ENCODE peak calls at places on chromosomes 7 and 10, in six cellular contexts. U is IMR-90, X is body of pancreas, N is upper lobe of left lung, H is H1, A is transverse colon. B is an unnamed sample.

GRCh38 chr10:71232089-71232998 is 20.0 kb downstream of the UNC5B start:
- DNase-seq in U (no peak), X (peak), N (no peak), H (no peak), A (no peak), B (peak)

GRCh38 chr10:48792687-48793096 is 108.0 kb downstream of the WDFY4 start:
- DNase-seq in U (peak), X (no peak), N (no peak), H (no peak), A (no peak), B (peak)

GRCh38 chr7:150335774-150336112 is 5.7 kb downstream of the RARRES2 start:
- DNase-seq in U (no peak), X (peak), N (no peak), H (no peak), A (no peak), B (peak)

GRCh38 chr7:1604383-1604782 is 34.6 kb upstream of the PSMG3 start:
- DNase-seq in U (no peak), X (no peak), N (peak), H (no peak), A (no peak), B (no peak)

GRCh38 chr10:4016214-4016740 is 231.3 kb upstream of the KLF6 start:
- DNase-seq in U (no peak), X (no peak), N (no peak), H (no peak), A (no peak), B (no peak)

GRCh38 chr10:72800000-72800740 is 93.4 kb upstream of the OIT3 start:
- DNase-seq in U (peak), X (no peak), N (no peak), H (no peak), A (no peak), B (no peak)

GRCh38 chr10:98170249-98171117 is 36.0 kb downstream of the R3HCC1L start:
- DNase-seq in U (peak), X (peak), N (no peak), H (peak), A (peak), B (peak)

GRCh38 chr10:76779163-76779820 is 858.3 kb downstream of the KCNMA1 start:
- DNase-seq in U (peak), X (no peak), N (no peak), H (peak), A (no peak), B (no peak)

GRCh38 chr10:110279062-110279986 is 25.4 kb downstream of the SMNDC1 start:
- DNase-seq in U (peak), X (peak), N (no peak), H (no peak), A (peak), B (peak)

GRCh38 chr7:111232249-111233084 is 141.5 kb downstream of the LRRN3 start:
- DNase-seq in U (peak), X (no peak), N (no peak), H (no peak), A (no peak), B (no peak)

GRCh38 chr10:48406204-48406603 is 99.7 kb downstream of the MAPK8 start:
- DNase-seq in U (peak), X (no peak), N (no peak), H (no peak), A (no peak), B (no peak)

GRCh38 chr7:17521437-17521836 is 223.0 kb downstream of the AHR start:
- DNase-seq in U (peak), X (no peak), N (no peak), H (no peak), A (no peak), B (no peak)

GRCh38 chr7:14751461-14751860 is 151.1 kb downstream of the DGKB start:
- DNase-seq in U (no peak), X (no peak), N (no peak), H (no peak), A (no peak), B (no peak)

GRCh38 chr7:32513205-32513604 is 17.9 kb downstream of the AVL9 start:
- DNase-seq in U (no peak), X (no peak), N (no peak), H (no peak), A (no peak), B (no peak)

GRCh38 chr10:51643734-51644133 is 55.7 kb downstream of the CSTF2T start:
- DNase-seq in U (no peak), X (no peak), N (no peak), H (no peak), A (no peak), B (no peak)

GRCh38 chr10:51642591-51642990 is 56.8 kb downstream of the CSTF2T start:
- DNase-seq in U (no peak), X (no peak), N (no peak), H (no peak), A (no peak), B (no peak)

GRCh38 chr10:51640120-51640819 is 59.1 kb downstream of the CSTF2T start:
- DNase-seq in U (no peak), X (no peak), N (no peak), H (no peak), A (no peak), B (no peak)

GRCh38 chr10:51638737-51639136 is 60.7 kb downstream of the CSTF2T start:
- DNase-seq in U (no peak), X (no peak), N (no peak), H (no peak), A (no peak), B (no peak)
- TF ChIP-seq CTCF in U (no peak), X (no peak), N (no peak), H (no peak), A (no peak), B (peak)

DNA sequence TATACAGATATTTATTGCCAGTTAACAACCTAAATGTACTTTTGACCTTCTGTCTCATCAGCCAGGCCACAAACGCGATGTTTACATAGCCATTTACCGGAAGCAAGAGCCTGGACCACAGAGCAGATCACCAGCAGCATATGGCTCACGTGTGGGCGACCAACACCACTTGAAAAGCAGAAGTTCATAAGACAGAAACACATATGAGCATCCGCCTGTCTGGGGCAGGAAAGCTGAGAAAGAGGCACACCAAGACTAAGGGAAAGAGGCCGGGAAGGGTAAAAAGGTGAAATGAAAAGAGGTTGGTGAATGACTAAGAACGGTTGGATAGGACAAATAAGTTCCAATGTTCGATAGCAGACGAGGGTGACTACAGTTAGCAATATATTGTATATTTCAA is 1.3 kb downstream of the ABCB1 start:
- DNase-seq in U (no peak), X (no peak), N (no peak), H (no peak), A (peak), B (peak)
- TF ChIP-seq POLR2A in U (no peak), X (no peak), N (no peak), H (no peak), A (peak), B (no peak)

DNA sequence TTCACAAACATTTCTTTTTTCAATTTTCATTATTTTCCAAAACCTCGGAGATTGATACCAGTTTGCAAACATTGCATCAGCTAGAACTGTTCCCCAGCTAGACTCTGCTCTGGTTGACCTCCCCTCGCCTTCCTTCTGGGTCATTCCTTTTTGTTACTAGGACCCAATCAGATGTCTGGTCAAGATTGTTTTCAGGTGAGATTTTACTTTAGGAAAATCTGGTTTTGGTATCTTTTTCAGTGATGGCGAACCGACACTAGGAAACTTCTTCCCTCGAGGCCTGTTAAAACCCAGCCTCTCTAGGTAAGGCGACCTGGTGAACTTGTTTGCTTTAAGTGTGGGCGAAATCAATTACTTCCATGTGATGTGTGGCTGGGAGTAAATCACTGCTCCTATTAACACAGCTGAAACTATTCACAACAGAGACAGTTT is 8.4 kb downstream of the PROSER2 start:
- DNase-seq in U (no peak), X (no peak), N (no peak), H (no peak), A (no peak), B (no peak)
- H3K27ac ChIP-seq in U (no peak), X (peak), N (peak), H (no peak), A (no peak), B (no peak)

DNA sequence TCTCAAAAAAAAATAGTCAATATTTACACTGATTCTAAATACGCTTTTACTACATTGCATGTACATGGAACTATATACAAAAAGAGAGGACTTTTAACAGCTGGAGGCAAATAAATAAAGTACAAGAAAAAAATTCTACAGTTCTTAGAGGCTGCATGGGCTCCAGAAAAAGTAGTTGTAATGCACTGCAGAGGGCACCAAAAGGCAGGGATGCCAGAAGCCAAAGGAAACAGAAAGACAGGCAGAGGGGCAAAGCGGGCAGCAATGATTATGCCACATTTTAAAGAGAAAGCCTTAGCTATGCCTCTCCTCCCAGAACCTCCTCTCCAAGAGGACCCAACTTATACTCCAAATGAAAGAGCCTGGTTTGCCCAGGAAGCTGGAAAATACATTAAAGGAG is 11.6 kb upstream of the ADCK2 start:
- DNase-seq in U (peak), X (no peak), N (no peak), H (no peak), A (peak), B (no peak)
- TF ChIP-seq CTCF in U (peak), X (peak), N (no peak), H (no peak), A (no peak), B (no peak)

DNA sequence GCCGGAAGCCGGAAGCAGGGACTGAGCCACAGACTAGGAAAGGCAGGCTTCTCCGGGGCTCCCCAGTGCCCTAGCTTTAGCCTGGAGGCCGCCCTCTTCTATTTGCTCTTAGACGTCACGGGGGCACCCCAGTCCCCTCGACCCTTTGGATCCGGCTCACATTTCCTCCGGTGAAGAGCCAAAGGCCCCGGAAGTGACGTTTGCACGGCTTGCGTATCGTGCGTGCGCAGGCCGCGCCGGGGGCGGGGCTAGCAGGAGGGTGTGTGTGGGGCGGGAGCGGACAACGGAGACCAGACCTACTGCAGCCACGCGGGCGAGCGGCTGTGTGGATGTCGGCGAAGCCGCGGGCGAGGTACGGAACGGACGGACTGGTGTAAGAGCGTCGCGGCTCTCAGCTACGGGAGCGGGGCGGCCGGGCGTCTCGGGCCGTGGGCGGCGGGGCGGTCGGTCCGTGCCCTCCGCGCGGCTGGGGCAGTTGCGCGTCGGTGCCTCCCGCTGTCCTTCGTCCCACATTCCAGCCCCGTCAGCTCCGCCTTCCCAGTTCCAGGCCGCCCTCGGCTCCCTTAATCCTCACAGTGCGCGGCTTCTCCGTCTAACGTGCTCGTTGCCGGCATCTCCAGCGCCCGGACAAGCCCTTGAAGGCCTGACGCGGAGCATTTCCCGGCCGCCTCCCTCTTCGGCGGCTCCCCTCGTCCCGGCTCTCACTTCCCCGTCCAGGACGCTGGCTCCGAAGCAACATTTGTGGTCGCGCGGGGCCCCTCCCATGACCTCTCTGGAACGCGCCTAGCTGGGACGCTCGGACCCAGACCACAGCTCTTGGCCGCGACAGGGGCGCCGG is 25.8 kb downstream of the KCTD7 start:
- DNase-seq in U (peak), X (peak), N (peak), H (peak), A (peak), B (peak)
- TF ChIP-seq POLR2A in U (peak), X (peak), N (peak), H (peak), A (peak), B (peak)

B was measured in adrenal gland.